ENCODE peak calls at places on chromosomes 4 and X, in eight cellular contexts. L is K562; C is activated T-cell treated with anti-CD3 and anti-CD28 coated beads, Interleukin-2, amount 50 U/mL, for 1 hour; G is body of pancreas; O is A673; Y is GM13976; W is NCI-H146; X is fibroblast of the conjunctiva. S is an unnamed sample.

GRCh38 chr4:170109586-170110289 is 20.0 kb upstream of the AADAT start:
- DNase-seq in G (no peak), C (no peak), L (no peak), Y (no peak), X (peak), O (peak), W (no peak), S (no peak)

GRCh38 chrX:69991685-69992084 is 58.1 kb downstream of the AWAT2 start:
- DNase-seq in W (no peak), X (no peak), O (no peak), L (no peak), G (peak), C (no peak), Y (no peak), S (no peak)

GRCh38 chr4:158722291-158722916 is 792 bp downstream of the PPID start:
- DNase-seq in X (peak), Y (peak), O (peak), L (peak), G (peak), W (peak), C (peak), S (peak)

GRCh38 chr4:82519776-82520175 is 42.0 kb downstream of the TMEM150C start:
- DNase-seq in C (no peak), G (no peak), W (no peak), L (no peak), O (no peak), Y (no peak), X (no peak), S (no peak)

GRCh38 chr4:20418865-20419451 is 167.3 kb downstream of the SLIT2 start:
- DNase-seq in X (peak), Y (peak), L (peak), O (peak), W (peak), C (no peak), G (no peak), S (no peak)

GRCh38 chr4:78131403-78131802 is 74.3 kb downstream of the FRAS1 start:
- DNase-seq in O (no peak), G (no peak), L (no peak), Y (no peak), W (no peak), C (no peak), X (peak), S (no peak)

GRCh38 chrX:447052-447451 is 60.3 kb upstream of the PPP2R3B start:
- DNase-seq in C (no peak), L (no peak), G (no peak), X (no peak), Y (no peak), O (no peak), W (no peak), S (no peak)

GRCh38 chr4:149293233-149293632 is 522.4 kb downstream of the IQCM start:
- DNase-seq in O (no peak), G (no peak), L (no peak), Y (no peak), W (no peak), X (no peak), C (no peak), S (no peak)

GRCh38 chr4:10762541-10762940 is 78.0 kb upstream of the CLNK start:
- DNase-seq in O (no peak), X (peak), W (peak), L (no peak), Y (no peak), C (no peak), G (no peak), S (peak)

GRCh38 chr4:86036729-86037128 is 323.1 kb downstream of the MAPK10 start:
- DNase-seq in L (no peak), W (no peak), O (no peak), Y (no peak), X (no peak), C (no peak), G (no peak), S (no peak)

GRCh38 chr4:144531841-144532240 is 114.1 kb upstream of the HHIP start:
- DNase-seq in X (no peak), L (no peak), W (no peak), G (peak), C (no peak), O (peak), Y (no peak), S (no peak)

GRCh38 chr4:150173420-150173819 is 95.2 kb downstream of the DCLK2 start:
- DNase-seq in L (no peak), G (no peak), O (no peak), Y (no peak), X (no peak), C (no peak), W (no peak), S (no peak)

GRCh38 chr4:179855471-179855870 is 2387.7 kb upstream of the TENM3 start:
- DNase-seq in G (no peak), C (no peak), O (no peak), X (no peak), Y (no peak), W (no peak), L (no peak), S (no peak)

GRCh38 chr4:169745291-169745690 is 12.5 kb downstream of the HPF1 start:
- DNase-seq in X (peak), W (no peak), G (no peak), O (no peak), Y (no peak), C (no peak), L (no peak), S (no peak)

GRCh38 chr4:140809671-140810070 is 53.5 kb upstream of the TBC1D9 start:
- DNase-seq in L (no peak), G (no peak), X (no peak), Y (no peak), C (no peak), W (no peak), O (no peak), S (no peak)

GRCh38 chr4:26861434-26862186 is 969 bp downstream of the STIM2 start:
- DNase-seq in W (peak), O (peak), G (peak), Y (peak), X (peak), C (peak), L (peak), S (peak)

GRCh38 chrX:57528670-57529255 is 63.0 kb upstream of the ZXDB start:
- DNase-seq in C (no peak), G (peak), W (peak), X (no peak), Y (no peak), O (peak), L (peak), S (peak)

GRCh38 chr4:98377626-98378025 is 116.4 kb downstream of the RAP1GDS1 start:
- DNase-seq in O (no peak), Y (no peak), L (no peak), X (peak), C (no peak), W (no peak), G (no peak), S (no peak)

GRCh38 chr4:89579776-89580175 is 257.2 kb downstream of the SNCA start:
- DNase-seq in X (no peak), L (no peak), G (no peak), W (no peak), C (no peak), Y (no peak), O (no peak), S (no peak)

GRCh38 chr4:19678763-19679162 is 572.9 kb upstream of the SLIT2 start:
- DNase-seq in G (no peak), C (no peak), Y (no peak), W (no peak), L (no peak), O (no peak), X (no peak), S (no peak)

GRCh38 chrX:119512145-119512800 is 44.0 kb downstream of the SLC25A5 start:
- DNase-seq in O (peak), L (peak), W (peak), X (peak), Y (peak), G (peak), C (no peak), S (peak)

GRCh38 chrX:13489451-13489850 is 80.0 kb upstream of the EGFL6 start:
- DNase-seq in C (no peak), G (peak), L (peak), O (no peak), Y (no peak), W (no peak), X (peak), S (no peak)

GRCh38 chr4:39048291-39048690 is 13.7 kb upstream of the KLHL5 start:
- DNase-seq in Y (no peak), W (no peak), G (no peak), C (no peak), O (no peak), X (no peak), L (no peak), S (no peak)

GRCh38 chr4:91064157-91064853 is 937.1 kb downstream of the CCSER1 start:
- DNase-seq in C (no peak), Y (no peak), X (no peak), O (peak), W (no peak), G (peak), L (no peak), S (peak)

GRCh38 chr4:171644430-171645057 is 168.7 kb upstream of the GALNTL6 start:
- DNase-seq in O (no peak), W (no peak), G (no peak), X (no peak), C (no peak), Y (peak), L (no peak), S (peak)

GRCh38 chr4:1375051-1375721 is 28.2 kb downstream of the UVSSA start:
- DNase-seq in G (peak), O (no peak), Y (no peak), C (no peak), W (no peak), X (no peak), L (no peak), S (no peak)

GRCh38 chrX:82816572-82816971 is 691.5 kb upstream of the POU3F4 start:
- DNase-seq in X (no peak), O (no peak), W (no peak), C (no peak), Y (no peak), G (no peak), L (no peak), S (no peak)

GRCh38 chr4:75512336-75513211 is 1.6 kb downstream of the RCHY1 start:
- DNase-seq in O (no peak), X (no peak), W (no peak), G (no peak), L (peak), Y (no peak), C (no peak), S (peak)

GRCh38 chr4:4860381-4860802 is 927 bp downstream of the MSX1 start:
- DNase-seq in O (peak), X (no peak), C (no peak), L (no peak), W (no peak), Y (no peak), G (no peak), S (no peak)

GRCh38 chrX:149365552-149365951 is 139.6 kb downstream of the IDS start:
- DNase-seq in Y (no peak), C (no peak), W (no peak), O (no peak), X (no peak), G (no peak), L (no peak), S (no peak)

S was measured in ELF-1.